ENCODE peak calls at places on chromosomes 5 and 9, in seven cellular contexts. One of them, this sample, is unnamed.

GRCh38 chr5:103090791-103091190 is 29.1 kb downstream of the GIN1 start:
- DNase-seq in Karpas-422: no peak
- DNase-seq in PC-3: no peak
- DNase-seq in mammary epithelial cell: no peak
- DNase-seq in HepG2: no peak
- DNase-seq in hepatocyte: no peak
- DNase-seq in IMR-90: no peak
- DNase-seq in this sample: no peak

GRCh38 chr9:133320421-133320881 is 15.5 kb downstream of the SURF6 start:
- DNase-seq in IMR-90: no peak
- DNase-seq in HepG2: no peak
- DNase-seq in PC-3: no peak
- DNase-seq in mammary epithelial cell: no peak
- DNase-seq in hepatocyte: no peak
- DNase-seq in Karpas-422: no peak
- DNase-seq in this sample: no peak

GRCh38 chr9:36337002-36337401 is 63.1 kb downstream of the RNF38 start:
- DNase-seq in hepatocyte: no peak
- DNase-seq in HepG2: no peak
- DNase-seq in IMR-90: no peak
- DNase-seq in Karpas-422: no peak
- DNase-seq in mammary epithelial cell: peak
- DNase-seq in PC-3: no peak
- DNase-seq in this sample: no peak

GRCh38 chr9:112065781-112066606 is 109.1 kb downstream of the SUSD1 start:
- DNase-seq in HepG2: no peak
- DNase-seq in hepatocyte: peak
- DNase-seq in Karpas-422: no peak
- DNase-seq in PC-3: peak
- DNase-seq in mammary epithelial cell: peak
- DNase-seq in IMR-90: peak
- DNase-seq in this sample: no peak

GRCh38 chr5:38433160-38433861 is 123.1 kb downstream of the LIFR start:
- DNase-seq in hepatocyte: peak
- DNase-seq in mammary epithelial cell: no peak
- DNase-seq in IMR-90: peak
- DNase-seq in Karpas-422: no peak
- DNase-seq in PC-3: no peak
- DNase-seq in HepG2: no peak
- DNase-seq in this sample: no peak

GRCh38 chr9:4324513-4324912 is 24.6 kb upstream of the GLIS3 start:
- DNase-seq in Karpas-422: no peak
- DNase-seq in IMR-90: peak
- DNase-seq in PC-3: no peak
- DNase-seq in HepG2: no peak
- DNase-seq in mammary epithelial cell: no peak
- DNase-seq in hepatocyte: no peak
- DNase-seq in this sample: no peak

GRCh38 chr9:1100945-1101344 is 50.8 kb downstream of the DMRT2 start:
- DNase-seq in Karpas-422: peak
- DNase-seq in IMR-90: peak
- DNase-seq in PC-3: peak
- DNase-seq in HepG2: peak
- DNase-seq in mammary epithelial cell: peak
- DNase-seq in hepatocyte: no peak
- DNase-seq in this sample: no peak

GRCh38 chr9:91557352-91557751 is 133.7 kb upstream of the NFIL3 start:
- DNase-seq in PC-3: no peak
- DNase-seq in Karpas-422: no peak
- DNase-seq in hepatocyte: no peak
- DNase-seq in HepG2: no peak
- DNase-seq in mammary epithelial cell: no peak
- DNase-seq in IMR-90: peak
- DNase-seq in this sample: no peak

GRCh38 chr5:133091034-133091433 is 39.2 kb downstream of the HSPA4 start:
- DNase-seq in mammary epithelial cell: no peak
- DNase-seq in HepG2: no peak
- DNase-seq in hepatocyte: no peak
- DNase-seq in IMR-90: no peak
- DNase-seq in Karpas-422: no peak
- DNase-seq in PC-3: no peak
- DNase-seq in this sample: no peak

GRCh38 chr5:93578813-93579560 is 2.0 kb downstream of the NR2F1-AS1 start:
- DNase-seq in HepG2: no peak
- DNase-seq in hepatocyte: no peak
- DNase-seq in IMR-90: peak
- DNase-seq in mammary epithelial cell: no peak
- DNase-seq in Karpas-422: no peak
- DNase-seq in PC-3: peak
- DNase-seq in this sample: peak

GRCh38 chr9:124068248-124068647 is 56.7 kb downstream of the LHX2 start:
- DNase-seq in IMR-90: no peak
- DNase-seq in HepG2: no peak
- DNase-seq in PC-3: no peak
- DNase-seq in Karpas-422: no peak
- DNase-seq in hepatocyte: no peak
- DNase-seq in mammary epithelial cell: no peak
- DNase-seq in this sample: no peak

GRCh38 chr9:121550041-121550440 is 50.4 kb upstream of the GGTA1 start:
- DNase-seq in hepatocyte: no peak
- DNase-seq in IMR-90: no peak
- DNase-seq in Karpas-422: no peak
- DNase-seq in PC-3: no peak
- DNase-seq in mammary epithelial cell: no peak
- DNase-seq in HepG2: no peak
- DNase-seq in this sample: no peak

GRCh38 chr5:67104859-67105258 is 91.7 kb downstream of the CD180 start:
- DNase-seq in Karpas-422: no peak
- DNase-seq in HepG2: no peak
- DNase-seq in PC-3: no peak
- DNase-seq in hepatocyte: no peak
- DNase-seq in IMR-90: no peak
- DNase-seq in mammary epithelial cell: no peak
- DNase-seq in this sample: no peak

GRCh38 chr5:172820046-172820767 is 13.8 kb upstream of the ERGIC1 start:
- DNase-seq in Karpas-422: no peak
- DNase-seq in hepatocyte: no peak
- DNase-seq in mammary epithelial cell: peak
- DNase-seq in PC-3: peak
- DNase-seq in HepG2: no peak
- DNase-seq in IMR-90: peak
- DNase-seq in this sample: no peak

DNA sequence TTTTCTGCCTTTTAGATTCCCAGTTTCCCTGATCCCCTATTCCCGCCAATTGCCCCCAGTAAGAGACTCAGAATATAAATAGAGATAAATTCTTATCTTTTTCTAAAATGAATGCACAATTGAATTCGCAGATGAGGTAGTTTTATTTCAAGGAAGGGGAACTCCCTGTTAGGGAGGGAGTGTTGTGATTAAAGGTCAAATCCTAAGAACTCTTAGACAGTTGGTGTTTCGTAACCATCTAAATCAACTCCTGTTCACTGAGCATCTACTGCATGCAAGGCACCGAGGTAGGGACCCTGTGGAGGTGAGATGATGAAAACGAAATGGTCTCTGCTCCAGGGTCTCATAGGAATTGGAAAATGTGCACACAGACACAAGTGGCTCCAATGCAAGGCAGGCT is 7.7 kb upstream of the MAP3K1 start:
- DNase-seq in IMR-90: no peak
- DNase-seq in PC-3: no peak
- DNase-seq in mammary epithelial cell: no peak
- DNase-seq in Karpas-422: no peak
- DNase-seq in HepG2: no peak
- DNase-seq in hepatocyte: no peak
- DNase-seq in this sample: no peak
- H2AFZ ChIP-seq in IMR-90: no peak
- H2AFZ ChIP-seq in PC-3: no peak
- H2AFZ ChIP-seq in mammary epithelial cell: no peak
- H2AFZ ChIP-seq in Karpas-422: no peak
- H2AFZ ChIP-seq in HepG2: no peak
- H2AFZ ChIP-seq in hepatocyte: no peak
- H2AFZ ChIP-seq in this sample: no peak

GRCh38 chr5:353599-354580 is 32.4 kb downstream of the AHRR start:
- DNase-seq in hepatocyte: peak
- DNase-seq in PC-3: no peak
- DNase-seq in HepG2: no peak
- DNase-seq in Karpas-422: no peak
- DNase-seq in mammary epithelial cell: no peak
- DNase-seq in IMR-90: no peak
- DNase-seq in this sample: no peak
- H2AFZ ChIP-seq in hepatocyte: no peak
- H2AFZ ChIP-seq in PC-3: no peak
- H2AFZ ChIP-seq in HepG2: no peak
- H2AFZ ChIP-seq in Karpas-422: no peak
- H2AFZ ChIP-seq in mammary epithelial cell: no peak
- H2AFZ ChIP-seq in IMR-90: no peak
- H2AFZ ChIP-seq in this sample: no peak

DNA sequence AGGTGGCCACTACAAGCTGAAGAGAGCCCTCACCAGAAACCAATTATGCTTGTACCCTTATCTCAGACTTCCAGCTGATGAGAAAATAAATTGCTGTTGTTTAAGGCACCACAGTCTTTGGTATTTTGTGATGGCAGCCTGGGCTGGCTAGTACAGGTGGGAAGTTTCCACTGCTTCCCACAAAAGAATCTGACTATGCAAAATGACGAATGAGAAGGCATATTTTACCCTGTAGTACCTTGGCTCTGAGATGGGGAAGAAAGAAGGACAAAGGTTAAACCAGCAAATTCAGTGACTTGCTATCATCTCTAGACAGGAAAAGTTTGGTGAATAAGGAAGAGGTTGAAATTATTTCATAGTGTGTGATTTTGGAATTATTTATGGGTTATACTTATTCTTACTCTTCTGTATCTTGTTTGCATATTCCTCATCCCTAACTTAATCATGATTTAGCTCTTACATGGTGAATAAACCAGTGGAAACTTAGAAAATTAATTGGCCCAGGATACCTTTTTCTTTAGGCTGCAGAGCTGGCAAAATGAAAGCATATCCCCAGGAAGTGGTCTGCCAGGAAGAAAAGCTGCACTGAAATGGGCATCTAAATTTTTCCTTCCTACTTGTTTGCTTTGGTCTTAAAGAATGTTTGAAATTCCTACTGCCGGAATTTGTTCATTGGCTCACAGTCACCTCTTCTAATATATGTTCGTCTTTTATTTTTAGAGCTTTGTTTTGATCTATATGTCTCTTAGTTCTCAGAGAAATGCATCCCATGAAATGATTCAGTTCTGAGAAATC is 113.0 kb upstream of the ELL2 start:
- DNase-seq in IMR-90: no peak
- DNase-seq in HepG2: peak
- DNase-seq in mammary epithelial cell: no peak
- DNase-seq in PC-3: no peak
- DNase-seq in hepatocyte: no peak
- DNase-seq in Karpas-422: no peak
- DNase-seq in this sample: no peak
- H2AFZ ChIP-seq in IMR-90: no peak
- H2AFZ ChIP-seq in HepG2: no peak
- H2AFZ ChIP-seq in mammary epithelial cell: peak
- H2AFZ ChIP-seq in PC-3: peak
- H2AFZ ChIP-seq in hepatocyte: no peak
- H2AFZ ChIP-seq in Karpas-422: no peak
- H2AFZ ChIP-seq in this sample: no peak

GRCh38 chr9:37944266-37944650 is 40.3 kb upstream of the SLC25A51 start:
- DNase-seq in mammary epithelial cell: no peak
- DNase-seq in hepatocyte: no peak
- DNase-seq in HepG2: no peak
- DNase-seq in Karpas-422: no peak
- DNase-seq in PC-3: no peak
- DNase-seq in IMR-90: no peak
- DNase-seq in this sample: no peak
- H2AFZ ChIP-seq in mammary epithelial cell: no peak
- H2AFZ ChIP-seq in hepatocyte: no peak
- H2AFZ ChIP-seq in HepG2: no peak
- H2AFZ ChIP-seq in Karpas-422: no peak
- H2AFZ ChIP-seq in PC-3: no peak
- H2AFZ ChIP-seq in IMR-90: peak
- H2AFZ ChIP-seq in this sample: no peak

GRCh38 chr9:136694163-136694864 is 7.1 kb upstream of the AGPAT2 start:
- DNase-seq in IMR-90: peak
- DNase-seq in hepatocyte: peak
- DNase-seq in Karpas-422: peak
- DNase-seq in mammary epithelial cell: peak
- DNase-seq in HepG2: peak
- DNase-seq in PC-3: peak
- DNase-seq in this sample: peak

GRCh38 chr9:136691316-136692189 is 4.3 kb upstream of the AGPAT2 start:
- DNase-seq in hepatocyte: no peak
- DNase-seq in Karpas-422: peak
- DNase-seq in IMR-90: no peak
- DNase-seq in mammary epithelial cell: no peak
- DNase-seq in HepG2: no peak
- DNase-seq in PC-3: no peak
- DNase-seq in this sample: peak

GRCh38 chr9:136693490-136694162 is 6.4 kb upstream of the AGPAT2 start:
- DNase-seq in IMR-90: peak
- DNase-seq in Karpas-422: no peak
- DNase-seq in hepatocyte: peak
- DNase-seq in mammary epithelial cell: peak
- DNase-seq in HepG2: peak
- DNase-seq in PC-3: peak
- DNase-seq in this sample: no peak

GRCh38 chr9:136692190-136693134 is 5.2 kb upstream of the AGPAT2 start:
- DNase-seq in HepG2: no peak
- DNase-seq in PC-3: no peak
- DNase-seq in Karpas-422: no peak
- DNase-seq in IMR-90: no peak
- DNase-seq in mammary epithelial cell: no peak
- DNase-seq in hepatocyte: no peak
- DNase-seq in this sample: no peak

GRCh38 chr9:136693135-136693489 is 5.9 kb upstream of the AGPAT2 start:
- DNase-seq in mammary epithelial cell: no peak
- DNase-seq in PC-3: no peak
- DNase-seq in Karpas-422: no peak
- DNase-seq in IMR-90: no peak
- DNase-seq in HepG2: no peak
- DNase-seq in hepatocyte: no peak
- DNase-seq in this sample: no peak
- H2AFZ ChIP-seq in mammary epithelial cell: no peak
- H2AFZ ChIP-seq in PC-3: no peak
- H2AFZ ChIP-seq in Karpas-422: no peak
- H2AFZ ChIP-seq in IMR-90: peak
- H2AFZ ChIP-seq in HepG2: no peak
- H2AFZ ChIP-seq in hepatocyte: no peak
- H2AFZ ChIP-seq in this sample: no peak

GRCh38 chr9:106107716-106108115 is 413.4 kb downstream of the TMEM38B start:
- DNase-seq in HepG2: no peak
- DNase-seq in mammary epithelial cell: peak
- DNase-seq in IMR-90: no peak
- DNase-seq in Karpas-422: no peak
- DNase-seq in PC-3: no peak
- DNase-seq in hepatocyte: no peak
- DNase-seq in this sample: no peak

GRCh38 chr9:106106396-106106795 is 412.1 kb downstream of the TMEM38B start:
- DNase-seq in mammary epithelial cell: peak
- DNase-seq in IMR-90: no peak
- DNase-seq in HepG2: no peak
- DNase-seq in hepatocyte: no peak
- DNase-seq in Karpas-422: no peak
- DNase-seq in PC-3: no peak
- DNase-seq in this sample: no peak

GRCh38 chr9:106110483-106110882 is 416.1 kb downstream of the TMEM38B start:
- DNase-seq in PC-3: peak
- DNase-seq in IMR-90: no peak
- DNase-seq in hepatocyte: no peak
- DNase-seq in mammary epithelial cell: peak
- DNase-seq in Karpas-422: no peak
- DNase-seq in HepG2: no peak
- DNase-seq in this sample: no peak

GRCh38 chr9:106111039-106111740 is 416.8 kb downstream of the TMEM38B start:
- DNase-seq in hepatocyte: no peak
- DNase-seq in PC-3: no peak
- DNase-seq in HepG2: no peak
- DNase-seq in IMR-90: no peak
- DNase-seq in Karpas-422: no peak
- DNase-seq in mammary epithelial cell: no peak
- DNase-seq in this sample: peak
- H2AFZ ChIP-seq in hepatocyte: peak
- H2AFZ ChIP-seq in PC-3: no peak
- H2AFZ ChIP-seq in HepG2: no peak
- H2AFZ ChIP-seq in IMR-90: no peak
- H2AFZ ChIP-seq in Karpas-422: no peak
- H2AFZ ChIP-seq in mammary epithelial cell: peak
- H2AFZ ChIP-seq in this sample: peak

This sample was measured in neural progenitor cell.